ENCODE peak calls at places on chromosomes 11 and 22, in seven cellular contexts. I, H, A, W, N, V and P are unnamed samples.

GRCh38 chr11:114171257-114172054 is 111.9 kb downstream of the ZBTB16 start:
- DNase-seq in I (peak), H (no peak), A (no peak), W (peak), N (no peak), V (no peak), P (no peak)

GRCh38 chr11:83543918-83544491 is 257.8 kb upstream of the CCDC90B start:
- DNase-seq in I (no peak), H (no peak), A (no peak), W (no peak), N (no peak), V (no peak), P (no peak)

GRCh38 chr22:48259991-48260670 is 1497.7 kb downstream of the TBC1D22A start:
- DNase-seq in I (no peak), H (no peak), A (no peak), W (no peak), N (no peak), V (no peak), P (no peak)

GRCh38 chr22:26610072-26610958 is 7.5 kb downstream of the CRYBB1 start:
- DNase-seq in I (no peak), H (peak), A (no peak), W (peak), N (peak), V (peak), P (no peak)

GRCh38 chr11:46176421-46176820 is 55.2 kb upstream of the PHF21A start:
- DNase-seq in I (no peak), H (no peak), A (no peak), W (no peak), N (no peak), V (no peak), P (no peak)

GRCh38 chr22:38674888-38675287 is 6.9 kb upstream of the TOMM22 start:
- DNase-seq in I (no peak), H (no peak), A (no peak), W (no peak), N (no peak), V (no peak), P (no peak)

GRCh38 chr11:66607126-66607834 is 9.2 kb upstream of the RBM14 start:
- DNase-seq in I (peak), H (peak), A (peak), W (peak), N (peak), V (no peak), P (no peak)

GRCh38 chr11:8178297-8178696 is 9.5 kb upstream of the RIC3 start:
- DNase-seq in I (no peak), H (no peak), A (no peak), W (no peak), N (no peak), V (no peak), P (no peak)

GRCh38 chr11:126083829-126084607 is 21.4 kb upstream of the CDON start:
- DNase-seq in I (peak), H (no peak), A (no peak), W (no peak), N (no peak), V (no peak), P (no peak)

GRCh38 chr11:36243641-36244040 is 45.6 kb downstream of the COMMD9 start:
- DNase-seq in I (no peak), H (no peak), A (no peak), W (no peak), N (no peak), V (no peak), P (no peak)

GRCh38 chr11:112880454-112880853 is 80.8 kb upstream of the NCAM1 start:
- DNase-seq in I (no peak), H (no peak), A (no peak), W (no peak), N (no peak), V (no peak), P (no peak)

GRCh38 chr11:11078344-11078743 is 220.5 kb upstream of the ZBED5 start:
- DNase-seq in I (no peak), H (no peak), A (no peak), W (no peak), N (no peak), V (no peak), P (no peak)

GRCh38 chr11:69361466-69361865 is 67.5 kb downstream of the MYEOV start:
- DNase-seq in I (no peak), H (no peak), A (no peak), W (no peak), N (no peak), V (no peak), P (no peak)

GRCh38 chr11:63663809-63664208 is 7.4 kb downstream of the ATL3 start:
- DNase-seq in I (no peak), H (no peak), A (no peak), W (no peak), N (no peak), V (no peak), P (peak)

GRCh38 chr11:35206616-35207015 is 67.6 kb downstream of the CD44 start:
- DNase-seq in I (no peak), H (no peak), A (no peak), W (no peak), N (no peak), V (no peak), P (no peak)

GRCh38 chr11:35208795-35209194 is 69.8 kb downstream of the CD44 start:
- DNase-seq in I (no peak), H (no peak), A (no peak), W (no peak), N (no peak), V (no peak), P (no peak)

GRCh38 chr11:35204614-35205013 is 65.6 kb downstream of the CD44 start:
- DNase-seq in I (no peak), H (no peak), A (no peak), W (no peak), N (no peak), V (no peak), P (no peak)

GRCh38 chr11:35210886-35211546 is 72.0 kb downstream of the CD44 start:
- DNase-seq in I (no peak), H (no peak), A (no peak), W (no peak), N (no peak), V (no peak), P (no peak)

GRCh38 chr11:35207471-35208403 is 68.8 kb downstream of the CD44 start:
- DNase-seq in I (no peak), H (no peak), A (no peak), W (no peak), N (no peak), V (no peak), P (no peak)
- H3K4me3 ChIP-seq in I (no peak), H (no peak), A (no peak), W (no peak), N (no peak), V (no peak), P (no peak)

GRCh38 chr11:17772704-17773600 is 38.4 kb downstream of the KCNC1 start:
- DNase-seq in I (no peak), H (no peak), A (no peak), W (no peak), N (no peak), V (peak), P (no peak)

GRCh38 chr11:17770917-17771316 is 36.3 kb downstream of the KCNC1 start:
- DNase-seq in I (no peak), H (no peak), A (no peak), W (no peak), N (no peak), V (no peak), P (no peak)

GRCh38 chr11:17773674-17774073 is 39.1 kb downstream of the KCNC1 start:
- DNase-seq in I (no peak), H (no peak), A (no peak), W (no peak), N (no peak), V (no peak), P (no peak)

GRCh38 chr11:17771415-17771814 is 36.8 kb downstream of the KCNC1 start:
- DNase-seq in I (no peak), H (no peak), A (no peak), W (no peak), N (no peak), V (no peak), P (no peak)

GRCh38 chr11:17771841-17772401 is 37.3 kb downstream of the KCNC1 start:
- DNase-seq in I (no peak), H (no peak), A (no peak), W (no peak), N (no peak), V (peak), P (no peak)
- TF ChIP-seq CTCF in I (no peak), H (no peak), A (no peak), W (no peak), N (no peak), V (no peak), P (no peak)

GRCh38 chr11:27395556-27396258 is 32.7 kb upstream of the CCDC34 start:
- DNase-seq in I (peak), H (peak), A (peak), W (no peak), N (no peak), V (no peak), P (peak)
- H3K4me3 ChIP-seq in I (no peak), H (no peak), A (peak), W (no peak), N (no peak), V (no peak), P (no peak)

DNA sequence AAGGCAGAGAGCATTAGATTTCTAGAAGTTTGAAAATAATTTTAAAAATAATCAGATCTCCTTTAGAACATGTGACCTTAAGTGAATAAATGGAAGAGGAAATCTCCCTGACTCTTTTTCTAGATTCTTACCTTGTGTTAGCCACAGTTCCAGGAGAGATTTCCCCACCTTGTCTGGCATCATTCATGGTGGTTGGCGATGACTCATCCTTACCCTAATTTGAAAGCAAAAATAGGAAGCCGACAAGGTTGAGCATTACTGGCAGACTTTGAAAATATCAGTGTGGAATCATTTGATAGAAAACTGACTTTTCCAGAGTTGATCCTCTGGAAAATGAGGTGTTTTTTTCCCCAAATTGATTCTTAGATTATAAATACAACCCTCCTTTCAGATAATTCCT is 48.1 kb downstream of the CNTN5 start:
- DNase-seq in I (no peak), H (no peak), A (no peak), W (no peak), N (no peak), V (no peak), P (no peak)
- TF ChIP-seq CTCF in I (no peak), H (no peak), A (no peak), W (no peak), N (no peak), V (no peak), P (no peak)

DNA sequence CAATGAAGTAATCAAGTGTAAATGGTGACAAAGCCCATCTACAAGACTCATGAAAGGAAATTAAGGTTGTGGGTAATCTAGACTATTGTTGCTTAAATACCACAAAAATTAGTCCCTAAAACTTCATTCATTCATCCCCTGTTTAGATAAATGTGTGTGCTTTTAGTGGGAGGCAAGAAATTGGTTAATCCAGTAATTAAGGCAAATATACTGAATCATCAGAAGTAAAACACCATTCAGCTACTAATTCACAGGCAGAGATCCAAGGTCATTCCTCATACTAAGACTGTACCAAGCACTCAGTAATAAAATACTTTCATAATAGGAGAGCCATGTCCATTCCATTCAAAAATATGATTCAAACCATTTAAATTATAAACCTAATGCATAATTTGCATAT is 21.1 kb downstream of the LGR4 start:
- DNase-seq in I (no peak), H (no peak), A (no peak), W (no peak), N (no peak), V (no peak), P (no peak)
- H3K4me3 ChIP-seq in I (no peak), H (no peak), A (no peak), W (no peak), N (no peak), V (no peak), P (no peak)

DNA sequence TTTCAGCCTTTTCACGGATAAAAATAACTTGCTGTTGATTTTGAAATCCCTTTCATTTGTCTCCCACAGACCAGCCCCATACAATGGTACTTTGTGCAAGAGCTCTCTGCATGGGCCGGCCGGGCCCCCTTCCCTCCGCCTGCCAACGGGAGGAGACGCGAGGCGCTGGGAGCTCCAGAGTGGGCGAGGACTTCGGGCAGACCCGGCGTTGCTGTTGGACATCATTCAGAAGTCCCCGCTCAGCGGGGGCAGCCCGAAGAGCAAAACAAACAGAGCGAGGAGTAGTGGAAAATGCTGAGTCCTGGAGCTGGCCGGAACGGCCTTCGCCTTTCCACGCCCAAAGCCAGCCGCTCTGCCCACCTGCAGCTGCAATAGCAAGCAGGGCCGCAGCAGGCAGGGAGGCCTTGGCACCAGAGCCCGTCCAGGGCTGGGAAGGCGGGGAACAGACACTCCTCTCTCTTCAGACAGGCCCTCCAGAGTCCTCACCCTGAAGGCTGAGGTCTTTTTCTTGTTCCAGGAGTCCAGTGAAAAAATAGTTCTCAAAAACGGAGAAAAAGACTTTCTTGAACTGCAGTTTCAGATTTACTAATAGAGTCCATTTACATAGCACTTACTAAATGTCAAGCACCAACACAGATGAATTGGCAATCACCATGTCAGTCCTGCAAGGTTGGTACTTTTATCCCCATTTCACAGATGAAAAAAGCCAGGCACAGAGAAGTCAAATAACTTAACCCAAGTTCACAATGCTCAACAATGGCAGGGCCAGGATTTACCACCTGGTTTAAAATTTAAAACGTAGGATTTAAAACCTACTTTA is 135.5 kb downstream of the ETS1 start:
- DNase-seq in I (peak), H (no peak), A (no peak), W (peak), N (no peak), V (no peak), P (no peak)
- TF ChIP-seq CTCF in I (peak), H (no peak), A (no peak), W (no peak), N (no peak), V (no peak), P (no peak)

GRCh38 chr11:102428696-102429095 is 23.9 kb downstream of the TMEM123 start:
- DNase-seq in I (no peak), H (no peak), A (no peak), W (no peak), N (no peak), V (no peak), P (no peak)

GRCh38 chr11:102435688-102436087 is 16.9 kb downstream of the TMEM123 start:
- DNase-seq in I (no peak), H (no peak), A (no peak), W (no peak), N (no peak), V (no peak), P (no peak)

GRCh38 chr11:102429691-102430090 is 22.9 kb downstream of the TMEM123 start:
- DNase-seq in I (no peak), H (no peak), A (no peak), W (no peak), N (no peak), V (no peak), P (no peak)

GRCh38 chr11:102430158-102430836 is 22.3 kb downstream of the TMEM123 start:
- DNase-seq in I (no peak), H (no peak), A (no peak), W (no peak), N (no peak), V (no peak), P (no peak)

GRCh38 chr11:102431404-102431803 is 21.2 kb downstream of the TMEM123 start:
- DNase-seq in I (no peak), H (no peak), A (no peak), W (no peak), N (no peak), V (no peak), P (no peak)
- H3K4me3 ChIP-seq in I (no peak), H (no peak), A (no peak), W (no peak), N (no peak), V (no peak), P (no peak)

GRCh38 chr11:29538339-29539036 is 478.3 kb downstream of the KCNA4 start:
- DNase-seq in I (no peak), H (no peak), A (no peak), W (no peak), N (no peak), V (no peak), P (no peak)

GRCh38 chr11:29530961-29531360 is 485.9 kb downstream of the KCNA4 start:
- DNase-seq in I (no peak), H (no peak), A (no peak), W (no peak), N (no peak), V (no peak), P (no peak)

DNA sequence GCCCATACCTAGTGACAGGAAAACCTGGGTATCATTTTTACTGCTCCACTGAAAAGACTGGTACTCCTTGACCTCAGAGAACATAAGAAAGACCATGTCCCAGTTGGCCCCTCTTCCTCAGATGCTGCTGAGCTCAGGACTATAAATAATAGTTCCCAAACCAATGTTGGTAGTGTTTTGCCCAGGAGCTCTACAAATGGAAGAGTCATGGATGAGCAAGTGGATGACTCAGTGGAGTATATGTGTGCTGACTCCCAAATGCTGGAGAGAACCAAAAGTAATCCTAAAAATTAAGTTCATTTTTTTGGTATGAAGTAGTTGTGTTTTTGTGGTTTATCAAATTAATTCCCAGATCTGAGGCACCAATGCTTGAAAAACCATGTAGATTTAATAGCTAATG is 482.0 kb downstream of the KCNA4 start:
- DNase-seq in I (no peak), H (no peak), A (no peak), W (no peak), N (no peak), V (no peak), P (no peak)
- TF ChIP-seq CTCF in I (no peak), H (no peak), A (no peak), W (no peak), N (no peak), V (no peak), P (no peak)

GRCh38 chr11:96075532-96075959 is 151.6 kb upstream of the MTMR2 start:
- DNase-seq in I (no peak), H (no peak), A (peak), W (no peak), N (no peak), V (no peak), P (peak)

GRCh38 chr11:96074551-96075309 is 150.8 kb upstream of the MTMR2 start:
- DNase-seq in I (no peak), H (no peak), A (no peak), W (no peak), N (no peak), V (no peak), P (no peak)

GRCh38 chr11:96073536-96073935 is 149.6 kb upstream of the MTMR2 start:
- DNase-seq in I (no peak), H (no peak), A (peak), W (no peak), N (no peak), V (no peak), P (peak)

GRCh38 chr11:96070453-96070852 is 146.5 kb upstream of the MTMR2 start:
- DNase-seq in I (no peak), H (no peak), A (no peak), W (no peak), N (no peak), V (no peak), P (no peak)

DNA sequence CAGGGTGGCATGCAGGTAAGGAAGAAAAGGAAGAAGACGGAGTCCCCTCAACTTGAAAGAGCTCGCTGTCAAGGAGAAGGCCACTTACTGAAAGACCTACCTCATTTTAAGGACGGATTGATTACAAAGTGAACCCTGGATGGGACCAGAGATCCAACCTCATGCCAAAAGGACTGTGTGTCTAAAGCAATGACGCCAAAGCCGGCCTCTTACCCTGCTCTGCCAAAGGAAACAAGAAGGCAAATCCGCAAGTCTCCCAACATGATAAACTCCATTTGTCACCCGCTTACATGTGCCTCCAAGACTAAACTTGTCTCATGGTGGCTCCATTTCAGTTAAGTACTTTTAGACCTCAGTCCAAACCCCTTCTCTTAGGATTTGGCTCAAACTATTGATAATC is 148.7 kb upstream of the MTMR2 start:
- DNase-seq in I (no peak), H (no peak), A (no peak), W (no peak), N (no peak), V (no peak), P (no peak)
- H3K4me3 ChIP-seq in I (no peak), H (no peak), A (no peak), W (no peak), N (no peak), V (no peak), P (no peak)